ENCODE peak calls at places on chromosome 6, in five cellular contexts. One of them, this sample, is unnamed.

GRCh38 chr6:119156742-119157494 is 78.5 kb upstream of the FAM184A start:
- DNase-seq in lower leg skin: no peak
- DNase-seq in GM12892: no peak
- DNase-seq in GM12878: no peak
- DNase-seq in heart left ventricle: no peak
- DNase-seq in this sample: no peak

GRCh38 chr6:101296184-101296583 is 97.3 kb upstream of the GRIK2 start:
- DNase-seq in lower leg skin: no peak
- DNase-seq in GM12892: no peak
- DNase-seq in GM12878: no peak
- DNase-seq in heart left ventricle: no peak
- DNase-seq in this sample: no peak

GRCh38 chr6:84426002-84426705 is 198.7 kb upstream of the CEP162 start:
- DNase-seq in lower leg skin: no peak
- DNase-seq in GM12892: no peak
- DNase-seq in GM12878: no peak
- DNase-seq in heart left ventricle: no peak
- DNase-seq in this sample: no peak

GRCh38 chr6:129317931-129318820 is 391.8 kb downstream of the ARHGAP18 start:
- DNase-seq in lower leg skin: no peak
- DNase-seq in GM12892: no peak
- DNase-seq in GM12878: no peak
- DNase-seq in heart left ventricle: no peak
- DNase-seq in this sample: no peak

GRCh38 chr6:49787176-49787575 is at the start of gene PGK2:
- DNase-seq in lower leg skin: no peak
- DNase-seq in GM12892: no peak
- DNase-seq in GM12878: no peak
- DNase-seq in heart left ventricle: no peak
- DNase-seq in this sample: peak; percentile 37

GRCh38 chr6:119076966-119077642 is 1.4 kb downstream of the FAM184A start:
- DNase-seq in lower leg skin: no peak
- DNase-seq in GM12892: no peak
- DNase-seq in GM12878: no peak
- DNase-seq in heart left ventricle: no peak
- DNase-seq in this sample: no peak

GRCh38 chr6:43454290-43455033 is 886 bp downstream of the DLK2 start:
- DNase-seq in lower leg skin: peak; percentile 78
- DNase-seq in GM12892: peak; percentile 63
- DNase-seq in GM12878: no peak
- DNase-seq in heart left ventricle: peak; percentile 89
- DNase-seq in this sample: peak; percentile 84

GRCh38 chr6:138036111-138036510 is 71.1 kb downstream of the PERP start:
- DNase-seq in lower leg skin: peak; percentile 74
- DNase-seq in GM12892: no peak
- DNase-seq in GM12878: no peak
- DNase-seq in heart left ventricle: no peak
- DNase-seq in this sample: no peak

GRCh38 chr6:138250513-138251247 is 32.4 kb upstream of the PBOV1 start:
- DNase-seq in lower leg skin: peak; percentile 41
- DNase-seq in GM12892: no peak
- DNase-seq in GM12878: no peak
- DNase-seq in heart left ventricle: peak; percentile 43
- DNase-seq in this sample: no peak

GRCh38 chr6:137272403-137272802 is 53.2 kb upstream of the IFNGR1 start:
- DNase-seq in lower leg skin: no peak
- DNase-seq in GM12892: no peak
- DNase-seq in GM12878: no peak
- DNase-seq in heart left ventricle: no peak
- DNase-seq in this sample: no peak

GRCh38 chr6:132867055-132867454 is 52.7 kb downstream of the RPS12 start:
- DNase-seq in lower leg skin: no peak
- DNase-seq in GM12892: no peak
- DNase-seq in GM12878: no peak
- DNase-seq in heart left ventricle: no peak
- DNase-seq in this sample: no peak

GRCh38 chr6:108621117-108621516 is 60.4 kb downstream of the FOXO3 start:
- DNase-seq in lower leg skin: no peak
- DNase-seq in GM12892: no peak
- DNase-seq in GM12878: no peak
- DNase-seq in heart left ventricle: peak; percentile 68
- DNase-seq in this sample: peak; percentile 47

GRCh38 chr6:109306733-109307132 is 75.5 kb downstream of the CD164 start:
- DNase-seq in lower leg skin: no peak
- DNase-seq in GM12892: no peak
- DNase-seq in GM12878: no peak
- DNase-seq in heart left ventricle: no peak
- DNase-seq in this sample: no peak

GRCh38 chr6:45394586-45395095 is 16.9 kb upstream of the SUPT3H start:
- DNase-seq in lower leg skin: no peak
- DNase-seq in GM12892: no peak
- DNase-seq in GM12878: no peak
- DNase-seq in heart left ventricle: no peak
- DNase-seq in this sample: no peak

GRCh38 chr6:6379573-6379972 is 59.1 kb upstream of the F13A1 start:
- DNase-seq in lower leg skin: no peak
- DNase-seq in GM12892: no peak
- DNase-seq in GM12878: peak; percentile 24
- DNase-seq in heart left ventricle: no peak
- DNase-seq in this sample: no peak

GRCh38 chr6:5359413-5359812 is 98.1 kb downstream of the FARS2 start:
- DNase-seq in lower leg skin: no peak
- DNase-seq in GM12892: no peak
- DNase-seq in GM12878: no peak
- DNase-seq in heart left ventricle: no peak
- DNase-seq in this sample: no peak

GRCh38 chr6:89618026-89618425 is 20.5 kb downstream of the LYRM2 start:
- DNase-seq in lower leg skin: no peak
- DNase-seq in GM12892: no peak
- DNase-seq in GM12878: no peak
- DNase-seq in heart left ventricle: no peak
- DNase-seq in this sample: no peak

GRCh38 chr6:10205892-10206291 is 209.0 kb downstream of the TFAP2A start:
- DNase-seq in lower leg skin: no peak
- DNase-seq in GM12892: no peak
- DNase-seq in GM12878: no peak
- DNase-seq in heart left ventricle: no peak
- DNase-seq in this sample: no peak

GRCh38 chr6:108165714-108166663 is at the start of gene NR2E1:
- DNase-seq in lower leg skin: no peak
- DNase-seq in GM12892: no peak
- DNase-seq in GM12878: no peak
- DNase-seq in heart left ventricle: no peak
- DNase-seq in this sample: no peak

GRCh38 chr6:43355862-43356590 is 13.4 kb downstream of the ZNF318 start:
- DNase-seq in lower leg skin: no peak
- DNase-seq in GM12892: no peak
- DNase-seq in GM12878: no peak
- DNase-seq in heart left ventricle: no peak
- DNase-seq in this sample: peak; percentile 11

GRCh38 chr6:118968416-118968815 is 33.5 kb upstream of the MCM9 start:
- DNase-seq in lower leg skin: no peak
- DNase-seq in GM12892: no peak
- DNase-seq in GM12878: no peak
- DNase-seq in heart left ventricle: no peak
- DNase-seq in this sample: peak; percentile 63

GRCh38 chr6:88059221-88059620 is 11.6 kb downstream of the SPACA1 start:
- DNase-seq in lower leg skin: no peak
- DNase-seq in GM12892: no peak
- DNase-seq in GM12878: no peak
- DNase-seq in heart left ventricle: no peak
- DNase-seq in this sample: no peak

GRCh38 chr6:150134280-150134920 is 8.4 kb upstream of the PPP1R14C start:
- DNase-seq in lower leg skin: no peak
- DNase-seq in GM12892: no peak
- DNase-seq in GM12878: no peak
- DNase-seq in heart left ventricle: no peak
- DNase-seq in this sample: no peak

GRCh38 chr6:39393075-39393474 is 70.6 kb upstream of the KCNK16 start:
- DNase-seq in lower leg skin: no peak
- DNase-seq in GM12892: no peak
- DNase-seq in GM12878: no peak
- DNase-seq in heart left ventricle: no peak
- DNase-seq in this sample: no peak

GRCh38 chr6:35486005-35486925 is 10.6 kb downstream of the TEAD3 start:
- DNase-seq in lower leg skin: peak; percentile 79
- DNase-seq in GM12892: no peak
- DNase-seq in GM12878: no peak
- DNase-seq in heart left ventricle: no peak
- DNase-seq in this sample: no peak
- TF ChIP-seq POLR2A in lower leg skin: no peak
- TF ChIP-seq POLR2A in GM12892: no peak
- TF ChIP-seq POLR2A in GM12878: no peak
- TF ChIP-seq POLR2A in heart left ventricle: no peak
- TF ChIP-seq POLR2A in this sample: no peak

GRCh38 chr6:163588211-163588919 is 173.8 kb downstream of the QKI start:
- DNase-seq in lower leg skin: no peak
- DNase-seq in GM12892: no peak
- DNase-seq in GM12878: no peak
- DNase-seq in heart left ventricle: no peak
- DNase-seq in this sample: no peak
- TF ChIP-seq POLR2A in lower leg skin: no peak
- TF ChIP-seq POLR2A in GM12892: no peak
- TF ChIP-seq POLR2A in GM12878: no peak
- TF ChIP-seq POLR2A in heart left ventricle: no peak
- TF ChIP-seq POLR2A in this sample: no peak

GRCh38 chr6:151763303-151763702 is 44.2 kb upstream of the ESR1 start:
- DNase-seq in lower leg skin: peak; percentile 21
- DNase-seq in GM12892: no peak
- DNase-seq in GM12878: no peak
- DNase-seq in heart left ventricle: no peak
- DNase-seq in this sample: no peak

GRCh38 chr6:151762817-151763216 is 44.7 kb upstream of the ESR1 start:
- DNase-seq in lower leg skin: no peak
- DNase-seq in GM12892: no peak
- DNase-seq in GM12878: no peak
- DNase-seq in heart left ventricle: no peak
- DNase-seq in this sample: no peak

GRCh38 chr6:151765444-151765886 is 42.0 kb upstream of the ESR1 start:
- DNase-seq in lower leg skin: peak; percentile 80
- DNase-seq in GM12892: no peak
- DNase-seq in GM12878: no peak
- DNase-seq in heart left ventricle: peak; percentile 33
- DNase-seq in this sample: peak; percentile 62

GRCh38 chr6:151760486-151760885 is 47.0 kb upstream of the ESR1 start:
- DNase-seq in lower leg skin: no peak
- DNase-seq in GM12892: no peak
- DNase-seq in GM12878: no peak
- DNase-seq in heart left ventricle: no peak
- DNase-seq in this sample: no peak

DNA sequence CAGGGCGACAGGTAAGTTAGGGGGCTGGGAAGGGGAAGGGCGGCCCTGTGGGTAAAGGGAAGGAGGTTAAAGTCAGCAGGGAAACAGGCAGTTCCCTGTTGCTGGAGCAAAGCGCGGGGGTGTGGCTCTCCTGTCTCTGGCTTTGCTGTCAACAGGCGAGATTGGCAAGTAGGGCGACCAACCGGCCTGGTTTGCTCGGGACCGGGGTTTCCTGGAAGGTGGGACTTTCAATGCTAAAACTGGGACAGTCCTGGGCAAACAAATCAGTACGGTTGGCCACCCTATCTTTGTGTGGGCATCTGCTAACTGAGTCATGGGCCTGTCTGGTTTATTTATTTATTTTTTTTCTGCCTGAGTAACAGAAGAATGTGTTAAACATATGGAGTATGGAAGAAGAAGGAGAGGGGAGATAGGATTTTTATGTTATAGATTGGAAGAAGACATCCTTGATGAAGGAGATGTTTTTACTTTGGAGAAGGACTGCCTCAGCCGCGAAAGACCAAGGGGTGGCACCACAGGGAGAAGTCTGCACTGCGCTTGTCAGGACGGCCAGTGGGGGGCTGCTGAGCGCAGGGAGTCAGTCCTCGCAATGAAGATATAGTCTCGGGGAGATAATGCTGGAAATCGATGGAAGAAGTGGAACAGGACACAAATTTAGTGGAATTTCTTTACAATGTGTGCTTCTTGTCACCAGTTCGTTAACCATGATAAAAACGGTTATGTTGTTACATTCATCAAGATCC is 43.4 kb upstream of the ESR1 start:
- DNase-seq in lower leg skin: peak; percentile 92
- DNase-seq in GM12892: peak; percentile 31
- DNase-seq in GM12878: no peak
- DNase-seq in heart left ventricle: peak; percentile 95
- DNase-seq in this sample: peak; percentile 36
- TF ChIP-seq POLR2A in lower leg skin: no peak
- TF ChIP-seq POLR2A in GM12892: no peak
- TF ChIP-seq POLR2A in GM12878: no peak
- TF ChIP-seq POLR2A in heart left ventricle: no peak
- TF ChIP-seq POLR2A in this sample: no peak

GRCh38 chr6:30749554-30750378 is 5.4 kb upstream of the IER3 start:
- DNase-seq in lower leg skin: no peak
- DNase-seq in GM12892: no peak
- DNase-seq in GM12878: no peak
- DNase-seq in heart left ventricle: no peak
- DNase-seq in this sample: no peak
- TF ChIP-seq POLR2A in lower leg skin: no peak
- TF ChIP-seq POLR2A in GM12892: no peak
- TF ChIP-seq POLR2A in GM12878: no peak
- TF ChIP-seq POLR2A in heart left ventricle: no peak
- TF ChIP-seq POLR2A in this sample: no peak

DNA sequence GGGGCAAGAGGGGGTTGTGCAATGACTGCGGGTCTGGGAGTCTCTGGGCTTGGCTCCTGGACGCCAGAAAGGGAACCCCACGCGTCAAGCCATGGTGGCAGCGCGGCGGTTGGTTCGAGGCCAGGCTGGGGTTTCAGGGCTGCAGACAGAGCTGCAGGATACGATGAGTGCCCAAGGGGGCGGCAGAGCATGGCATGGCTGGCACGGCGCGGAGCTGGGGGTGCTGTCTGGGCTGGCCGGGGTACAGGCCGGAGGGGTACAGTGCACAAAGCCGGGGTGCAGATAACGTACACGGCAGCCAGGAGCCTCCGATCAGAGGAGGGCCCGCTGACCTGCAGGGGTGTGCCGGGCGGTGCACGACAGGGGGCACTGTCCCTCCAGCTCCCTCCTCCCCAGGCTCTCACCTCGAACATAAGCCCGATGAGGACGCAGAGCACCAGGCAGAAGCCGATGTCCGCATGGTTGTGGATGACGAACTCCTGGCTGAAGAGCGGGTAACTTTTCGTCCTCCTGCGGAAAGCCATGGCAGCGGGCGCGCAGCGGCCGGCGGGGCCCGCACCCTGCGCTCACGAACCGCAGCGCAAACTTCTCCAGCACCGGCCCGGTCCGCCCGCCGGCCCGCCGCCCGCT is 353 bp downstream of the TRAM2 start:
- DNase-seq in lower leg skin: peak; percentile 49
- DNase-seq in GM12892: peak; percentile 74
- DNase-seq in GM12878: peak; percentile 37
- DNase-seq in heart left ventricle: peak; percentile 77
- DNase-seq in this sample: peak; percentile 87
- TF ChIP-seq POLR2A in lower leg skin: no peak
- TF ChIP-seq POLR2A in GM12892: peak; percentile 4
- TF ChIP-seq POLR2A in GM12878: no peak
- TF ChIP-seq POLR2A in heart left ventricle: peak; percentile 69
- TF ChIP-seq POLR2A in this sample: peak; percentile 60

GRCh38 chr6:2858678-2859324 is 17.1 kb upstream of the SERPINB1 start:
- DNase-seq in lower leg skin: no peak
- DNase-seq in GM12892: no peak
- DNase-seq in GM12878: no peak
- DNase-seq in heart left ventricle: no peak
- DNase-seq in this sample: peak; percentile 38
- TF ChIP-seq POLR2A in lower leg skin: no peak
- TF ChIP-seq POLR2A in GM12892: peak; percentile 67
- TF ChIP-seq POLR2A in GM12878: peak; percentile 76
- TF ChIP-seq POLR2A in heart left ventricle: no peak
- TF ChIP-seq POLR2A in this sample: no peak